ENCODE peak calls at places on chromosome 3, in eight cellular contexts. S is nephron progenitor cell, T is A549, Z is A673, O is GM13977, F is psoas muscle, J is AG10803, P is adrenal gland. M is an unnamed sample.

GRCh38 chr3:157232146-157232545 is 72.2 kb upstream of the CCNL1 start:
- DNase-seq in S (no peak), P (no peak), J (no peak), F (no peak), O (no peak), Z (no peak), T (no peak), M (no peak)

GRCh38 chr3:108234387-108234957 is 12.2 kb upstream of the IFT57 start:
- DNase-seq in F (no peak), T (no peak), S (no peak), P (no peak), O (no peak), Z (no peak), J (no peak), M (no peak)

GRCh38 chr3:170076715-170077238 is 39.0 kb downstream of the GPR160 start:
- DNase-seq in J (peak), O (no peak), T (no peak), Z (no peak), S (no peak), F (no peak), P (no peak), M (no peak)

GRCh38 chr3:107235923-107236315 is 141.3 kb upstream of the CCDC54 start:
- DNase-seq in T (peak), F (no peak), O (peak), Z (peak), S (peak), J (peak), P (peak), M (peak)

GRCh38 chr3:68007621-68008226 is 353.3 kb upstream of the SUCLG2 start:
- DNase-seq in S (peak), Z (no peak), T (no peak), P (no peak), O (no peak), J (no peak), F (peak), M (no peak)

GRCh38 chr3:188037116-188037718 is 116.7 kb upstream of the LPP start:
- DNase-seq in P (peak), Z (peak), F (no peak), O (no peak), T (no peak), S (peak), J (peak), M (no peak)

GRCh38 chr3:146664403-146664802 is 59.3 kb upstream of the PLSCR5 start:
- DNase-seq in F (no peak), J (no peak), Z (no peak), T (no peak), S (no peak), P (no peak), O (no peak), M (no peak)

GRCh38 chr3:101867521-101867920 is 18.2 kb downstream of the NFKBIZ start:
- DNase-seq in O (no peak), T (no peak), P (no peak), Z (no peak), F (no peak), J (no peak), S (no peak), M (no peak)

GRCh38 chr3:19202303-19202702 is 54.0 kb downstream of the KCNH8 start:
- DNase-seq in P (no peak), T (no peak), O (no peak), F (no peak), J (no peak), S (no peak), Z (no peak), M (no peak)

GRCh38 chr3:121703973-121704372 is 43.3 kb upstream of the HCLS1 start:
- DNase-seq in J (no peak), O (no peak), Z (no peak), F (no peak), T (no peak), S (no peak), P (no peak), M (no peak)

GRCh38 chr3:129310111-129310601 is 31.5 kb downstream of the HMCES start:
- DNase-seq in O (peak), P (no peak), Z (no peak), S (no peak), J (no peak), T (no peak), F (no peak), M (no peak)

GRCh38 chr3:105649469-105649868 is 219.3 kb downstream of the CBLB start:
- DNase-seq in P (no peak), J (no peak), S (no peak), O (no peak), F (no peak), T (no peak), Z (peak), M (no peak)

GRCh38 chr3:183485093-183485492 is 56.7 kb upstream of the MCF2L2 start:
- DNase-seq in J (no peak), S (no peak), O (no peak), P (no peak), F (no peak), Z (no peak), T (no peak), M (no peak)

GRCh38 chr3:149902498-149903139 is 68.1 kb downstream of the PFN2 start:
- DNase-seq in J (no peak), P (no peak), O (no peak), S (no peak), F (no peak), T (no peak), Z (peak), M (no peak)

GRCh38 chr3:38001456-38002081 is 11.0 kb downstream of the VILL start:
- DNase-seq in T (peak), F (peak), O (no peak), Z (no peak), P (peak), S (peak), J (no peak), M (no peak)

GRCh38 chr3:56962922-56963321 is 97.5 kb upstream of the SPATA12 start:
- DNase-seq in O (no peak), Z (no peak), S (no peak), F (no peak), T (no peak), J (no peak), P (no peak), M (no peak)

GRCh38 chr3:194128202-194128907 is 7.6 kb upstream of the HES1 start:
- DNase-seq in J (no peak), Z (no peak), S (no peak), P (no peak), O (no peak), T (no peak), F (no peak), M (no peak)

GRCh38 chr3:46447535-46447934 is 17.2 kb downstream of the LTF start:
- DNase-seq in O (no peak), P (no peak), S (no peak), J (no peak), Z (no peak), T (no peak), F (no peak), M (no peak)

GRCh38 chr3:43247556-43248186 is 38.7 kb upstream of the SNRK start:
- DNase-seq in P (no peak), J (no peak), O (no peak), T (no peak), Z (peak), F (no peak), S (no peak), M (no peak)

GRCh38 chr3:45596290-45596791 is 1.8 kb downstream of the LIMD1 start:
- DNase-seq in T (no peak), P (no peak), F (no peak), S (no peak), O (peak), J (no peak), Z (no peak), M (peak)

GRCh38 chr3:42750834-42751233 is 22.2 kb downstream of the CCDC13 start:
- DNase-seq in T (no peak), S (no peak), J (no peak), O (no peak), Z (no peak), F (no peak), P (no peak), M (no peak)

GRCh38 chr3:171192176-171192854 is 165.8 kb upstream of the SLC2A2 start:
- DNase-seq in S (no peak), O (no peak), J (peak), T (peak), P (peak), F (no peak), Z (no peak), M (no peak)

GRCh38 chr3:45679805-45680204 is 9.4 kb upstream of the SACM1L start:
- DNase-seq in F (no peak), P (no peak), T (no peak), Z (no peak), S (no peak), O (no peak), J (no peak), M (no peak)

GRCh38 chr3:66851894-66852613 is 146.1 kb upstream of the KBTBD8 start:
- DNase-seq in F (no peak), O (no peak), S (no peak), T (no peak), J (no peak), P (no peak), Z (no peak), M (no peak)

GRCh38 chr3:171648079-171648478 is 162.2 kb downstream of the PLD1 start:
- DNase-seq in Z (no peak), T (no peak), J (no peak), P (no peak), F (no peak), O (no peak), S (no peak), M (no peak)

GRCh38 chr3:159536876-159537275 is 451.8 kb upstream of the IL12A start:
- DNase-seq in Z (no peak), O (no peak), T (no peak), P (no peak), J (no peak), F (no peak), S (no peak), M (no peak)

GRCh38 chr3:126990890-126991289 is 8.0 kb downstream of the PLXNA1 start:
- DNase-seq in J (no peak), F (no peak), P (no peak), S (no peak), O (no peak), T (no peak), Z (no peak), M (no peak)

GRCh38 chr3:30443756-30444673 is 162.4 kb upstream of the TGFBR2 start:
- DNase-seq in F (no peak), S (no peak), O (no peak), Z (no peak), J (peak), T (no peak), P (no peak), M (no peak)

GRCh38 chr3:178320481-178321352 is 215.5 kb upstream of the KCNMB2 start:
- DNase-seq in O (no peak), P (peak), F (no peak), S (no peak), Z (peak), J (peak), T (no peak), M (no peak)

GRCh38 chr3:125062904-125063618 is 7.3 kb upstream of the HEG1 start:
- DNase-seq in T (peak), P (no peak), O (no peak), F (no peak), Z (no peak), S (no peak), J (peak), M (no peak)

GRCh38 chr3:142447308-142447851 is 457 bp downstream of the XRN1 start:
- DNase-seq in F (peak), J (peak), T (peak), P (peak), S (peak), O (peak), Z (peak), M (peak)

GRCh38 chr3:98612587-98612986 is 19.2 kb upstream of the CPOX start:
- DNase-seq in Z (peak), T (no peak), J (no peak), O (no peak), P (no peak), F (no peak), S (no peak), M (peak)
- TF ChIP-seq CTCF in Z (peak), T (no peak), J (no peak), O (peak), P (no peak), F (no peak), S (no peak), M (peak)

GRCh38 chr3:118817748-118818165 is 216.9 kb downstream of the IGSF11 start:
- DNase-seq in S (peak), P (peak), Z (peak), J (peak), F (no peak), T (peak), O (peak), M (peak)
- TF ChIP-seq CTCF in S (peak), P (peak), Z (peak), J (peak), F (peak), T (peak), O (peak), M (peak)

DNA sequence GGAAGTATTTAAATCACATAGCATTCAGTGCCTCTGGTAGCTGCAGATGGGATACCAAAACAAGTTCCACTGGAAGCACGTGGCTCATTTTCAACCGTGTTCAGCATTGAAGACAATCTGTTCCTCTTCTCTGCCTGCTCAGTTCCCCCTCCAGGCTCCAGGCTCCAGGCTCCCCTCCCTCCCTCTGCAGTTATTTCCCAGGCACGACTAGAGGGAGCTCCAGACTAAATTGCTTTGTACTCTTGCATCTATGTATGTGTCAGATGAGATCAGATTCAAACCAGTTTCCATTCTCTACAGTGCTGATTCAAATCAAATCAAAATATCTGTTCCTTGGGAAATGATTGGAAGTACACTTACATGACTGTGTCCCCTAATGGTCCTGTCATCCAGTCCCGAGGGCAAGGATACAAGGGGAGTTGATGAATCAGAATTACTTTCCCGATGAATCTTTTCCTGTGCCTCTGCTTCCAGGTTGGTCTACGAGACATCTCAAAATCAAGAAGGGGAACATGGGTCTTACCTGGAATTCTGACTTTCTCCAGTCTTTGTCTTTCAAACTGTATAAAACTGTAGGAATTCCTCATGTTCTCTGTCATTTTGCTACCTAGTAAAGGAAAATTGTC is 600.5 kb downstream of the EDEM1 start:
- DNase-seq in P (peak), O (no peak), T (peak), F (no peak), J (no peak), Z (peak), S (peak), M (no peak)
- TF ChIP-seq CTCF in P (no peak), O (peak), T (peak), F (no peak), J (no peak), Z (peak), S (peak), M (no peak)

GRCh38 chr3:179652467-179653105 is at the start of gene USP13:
- DNase-seq in F (peak), P (peak), O (peak), T (peak), S (peak), J (peak), Z (peak), M (peak)
- TF ChIP-seq CTCF in F (peak), P (no peak), O (peak), T (peak), S (no peak), J (no peak), Z (no peak), M (peak)

M was measured in GM12864.